ENCODE peak calls at places on chromosomes 7 and 10, in ten cellular contexts. D, U, Z, I, N, Q, G, A, H and V are unnamed samples.

GRCh38 chr10:17479015-17479615 is 24.7 kb upstream of the ST8SIA6 start:
- DNase-seq in Z (no peak), A (no peak), I (no peak), U (no peak), Q (no peak), H (no peak), D (no peak), N (no peak), G (no peak), V (no peak)

GRCh38 chr7:83546586-83546985 is 102.4 kb downstream of the SEMA3E start:
- DNase-seq in Z (no peak), I (no peak), H (no peak), N (no peak), G (no peak), U (no peak), Q (no peak), A (peak), D (no peak), V (no peak)

GRCh38 chr7:44761207-44762161 is 12.8 kb downstream of the ZMIZ2 start:
- DNase-seq in H (no peak), D (peak), A (no peak), Q (peak), Z (no peak), G (peak), U (peak), N (no peak), I (peak), V (no peak)

GRCh38 chr7:100965723-100966541 is 3.4 kb upstream of the MUC12 start:
- DNase-seq in D (peak), G (no peak), I (peak), Q (peak), N (no peak), A (no peak), H (peak), U (peak), Z (peak), V (no peak)

GRCh38 chr7:140674356-140674800 is 1.6 kb downstream of the ADCK2 start:
- DNase-seq in N (peak), D (peak), Z (no peak), G (peak), Q (no peak), A (peak), U (peak), H (peak), I (no peak), V (no peak)

GRCh38 chr7:42485171-42485838 is 248.3 kb upstream of the GLI3 start:
- DNase-seq in H (no peak), Z (no peak), D (no peak), G (no peak), Q (no peak), U (no peak), I (no peak), A (no peak), N (no peak), V (no peak)

GRCh38 chr7:130875265-130875741 is 141.3 kb upstream of the KLF14 start:
- DNase-seq in Q (peak), I (peak), D (peak), Z (peak), U (peak), G (no peak), H (peak), N (no peak), A (no peak), V (peak)

GRCh38 chr7:128041203-128041602 is 10.0 kb upstream of the LRRC4 start:
- DNase-seq in Q (no peak), U (no peak), A (no peak), N (no peak), I (no peak), G (no peak), Z (no peak), H (no peak), D (no peak), V (no peak)

GRCh38 chr10:3074145-3074665 is 6.9 kb downstream of the PFKP start:
- DNase-seq in U (no peak), I (no peak), D (no peak), Z (no peak), A (no peak), H (no peak), N (no peak), G (peak), Q (no peak), V (no peak)

GRCh38 chr10:21171936-21172773 is 275.0 kb upstream of the NEBL start:
- DNase-seq in A (no peak), I (no peak), Q (no peak), H (no peak), G (no peak), U (peak), Z (no peak), N (no peak), D (peak), V (no peak)

GRCh38 chr10:21172774-21173432 is 275.8 kb upstream of the NEBL start:
- DNase-seq in H (no peak), Z (peak), A (no peak), U (peak), N (no peak), G (no peak), I (no peak), Q (no peak), D (peak), V (no peak)

GRCh38 chr10:21173964-21174669 is 277.0 kb upstream of the NEBL start:
- DNase-seq in G (no peak), N (peak), U (peak), H (no peak), Q (peak), D (peak), Z (peak), I (peak), A (peak), V (no peak)

GRCh38 chr10:21174670-21175495 is 277.8 kb upstream of the NEBL start:
- DNase-seq in H (no peak), Z (no peak), U (no peak), N (no peak), A (peak), D (no peak), G (no peak), Q (no peak), I (no peak), V (no peak)

GRCh38 chr10:21173433-21173963 is 276.4 kb upstream of the NEBL start:
- DNase-seq in A (no peak), I (no peak), N (peak), Q (no peak), Z (peak), G (no peak), D (no peak), U (peak), H (no peak), V (no peak)
- H3K4me3 ChIP-seq in A (peak), I (peak), N (peak), Q (peak), Z (peak), G (no peak), D (peak), U (peak), H (no peak), V (no peak)

GRCh38 chr10:31707578-31708411 is 220.8 kb downstream of the ARHGAP12 start:
- DNase-seq in N (no peak), H (peak), D (no peak), Q (peak), Z (peak), A (no peak), I (peak), U (peak), G (peak), V (peak)
- H3K4me3 ChIP-seq in N (peak), H (no peak), D (no peak), Q (peak), Z (no peak), A (no peak), I (peak), U (no peak), G (no peak), V (no peak)

GRCh38 chr7:31705377-31705776 is 18.4 kb downstream of the PPP1R17 start:
- DNase-seq in D (no peak), Q (no peak), A (no peak), Z (no peak), I (no peak), U (no peak), N (no peak), H (no peak), G (no peak), V (no peak)

GRCh38 chr7:31707089-31707488 is 20.1 kb downstream of the PPP1R17 start:
- DNase-seq in H (no peak), G (no peak), D (no peak), I (no peak), U (no peak), Z (no peak), Q (no peak), A (no peak), N (no peak), V (no peak)

GRCh38 chr7:31710171-31710570 is 23.2 kb downstream of the PPP1R17 start:
- DNase-seq in I (no peak), A (peak), Z (no peak), G (no peak), N (no peak), Q (no peak), D (no peak), U (no peak), H (no peak), V (no peak)
- H3K4me3 ChIP-seq in I (no peak), A (no peak), Z (no peak), G (no peak), N (no peak), Q (no peak), D (no peak), U (no peak), H (no peak), V (no peak)

GRCh38 chr10:5679036-5679435 is 5.6 kb upstream of the TASOR2 start:
- DNase-seq in D (no peak), Q (no peak), I (no peak), A (no peak), Z (no peak), G (no peak), H (no peak), U (no peak), N (no peak), V (no peak)
- H3K4me3 ChIP-seq in D (no peak), Q (no peak), I (no peak), A (no peak), Z (no peak), G (no peak), H (no peak), U (no peak), N (no peak), V (no peak)

GRCh38 chr10:68334672-68335467 is 2.1 kb upstream of the PBLD start:
- DNase-seq in Q (no peak), G (no peak), H (no peak), I (no peak), U (no peak), N (no peak), Z (no peak), A (no peak), D (no peak), V (no peak)
- H3K4me3 ChIP-seq in Q (peak), G (peak), H (peak), I (peak), U (no peak), N (peak), Z (peak), A (peak), D (peak), V (no peak)

GRCh38 chr10:88852327-88852726 is 683 bp upstream of the ANKRD22 start:
- DNase-seq in A (no peak), N (no peak), Z (no peak), H (no peak), Q (no peak), D (peak), U (no peak), G (no peak), I (no peak), V (no peak)

GRCh38 chr10:88850712-88851111 is 932 bp downstream of the ANKRD22 start:
- DNase-seq in Z (no peak), D (no peak), Q (no peak), N (no peak), G (no peak), H (no peak), U (no peak), I (no peak), A (peak), V (no peak)

GRCh38 chr10:88853155-88853554 is 1.5 kb upstream of the ANKRD22 start:
- DNase-seq in D (no peak), Z (no peak), U (no peak), G (no peak), I (no peak), Q (no peak), H (no peak), A (no peak), N (no peak), V (no peak)

GRCh38 chr10:88849224-88849623 is 2.4 kb downstream of the ANKRD22 start:
- DNase-seq in N (no peak), Q (no peak), Z (no peak), I (no peak), H (no peak), G (no peak), D (no peak), A (no peak), U (no peak), V (no peak)

DNA sequence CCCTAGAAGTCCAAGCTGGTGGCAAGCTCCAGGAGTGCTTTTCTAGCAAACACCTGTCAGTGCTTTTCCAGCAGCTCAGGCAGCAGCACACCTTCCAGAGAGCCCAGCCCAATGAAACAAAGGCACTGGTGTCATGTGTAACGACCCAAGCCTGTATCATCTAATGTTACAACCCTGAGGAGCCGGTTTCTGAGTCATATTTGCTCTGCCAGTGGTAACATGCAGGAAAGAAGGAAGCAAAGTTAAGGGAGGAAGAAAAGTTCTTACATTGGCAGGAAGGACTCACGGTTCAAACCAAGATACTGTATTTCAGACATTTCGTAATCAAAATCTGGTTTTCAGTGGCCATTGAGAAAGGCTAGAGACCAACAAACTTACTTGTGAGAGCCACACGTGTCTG is at the start of gene ANKRD22:
- DNase-seq in U (peak), H (no peak), D (peak), Z (no peak), G (no peak), A (peak), I (no peak), N (peak), Q (no peak), V (no peak)
- H3K4me3 ChIP-seq in U (no peak), H (no peak), D (peak), Z (no peak), G (no peak), A (peak), I (no peak), N (peak), Q (no peak), V (no peak)